ENCODE peak calls at places on chromosomes 12 and 14, in six cellular contexts. I is NCI-H774; N is non-pigmented ciliary epithelial cell; W is AG20443; M is lung; F is naive thymus-derived CD8-positive, alpha-beta T cell. S is an unnamed sample.

GRCh38 chr12:52971701-52972329 is 22.9 kb downstream of the KRT18 start:
- DNase-seq in I (no peak), N (no peak), W (peak), M (no peak), F (no peak), S (no peak)

GRCh38 chr12:113397497-113398197 is 6.0 kb downstream of the SDS start:
- DNase-seq in I (no peak), N (no peak), W (no peak), M (no peak), F (no peak), S (no peak)

GRCh38 chr14:90484291-90484690 is 87.5 kb downstream of the CALM1 start:
- DNase-seq in I (no peak), N (no peak), W (no peak), M (no peak), F (no peak), S (no peak)

GRCh38 chr12:89636054-89636775 is 72.4 kb downstream of the ATP2B1 start:
- DNase-seq in I (no peak), N (peak), W (peak), M (no peak), F (no peak), S (no peak)

GRCh38 chr12:27291862-27292261 is 40.8 kb upstream of the BMAL2 start:
- DNase-seq in I (no peak), N (no peak), W (no peak), M (no peak), F (no peak), S (no peak)

GRCh38 chr12:112584266-112584722 is 165.5 kb downstream of the PTPN11 start:
- DNase-seq in I (no peak), N (no peak), W (no peak), M (no peak), F (no peak), S (no peak)

GRCh38 chr12:83573676-83574075 is 887.0 kb downstream of the TMTC2 start:
- DNase-seq in I (no peak), N (peak), W (peak), M (no peak), F (no peak), S (no peak)

GRCh38 chr14:21846227-21846885 is 172.7 kb upstream of the OR4E1 start:
- DNase-seq in I (no peak), N (no peak), W (no peak), M (peak), F (peak), S (peak)

GRCh38 chr12:120474092-120474960 is 4.8 kb upstream of the SRSF9 start:
- DNase-seq in I (no peak), N (no peak), W (peak), M (no peak), F (no peak), S (no peak)

GRCh38 chr12:3727877-3728632 is 24.9 kb downstream of the CRACR2A start:
- DNase-seq in I (no peak), N (no peak), W (peak), M (no peak), F (peak), S (no peak)

GRCh38 chr12:52566847-52567291 is 6.8 kb downstream of the KRT74 start:
- DNase-seq in I (no peak), N (no peak), W (no peak), M (no peak), F (no peak), S (no peak)

GRCh38 chr14:21074398-21075272 is 4.5 kb downstream of the ARHGEF40 start:
- DNase-seq in I (no peak), N (no peak), W (no peak), M (no peak), F (no peak), S (no peak)

GRCh38 chr12:48788852-48789775 is at the start of gene ADCY6:
- DNase-seq in I (peak), N (no peak), W (peak), M (peak), F (no peak), S (no peak)

GRCh38 chr12:91732086-91732485 is 413.6 kb downstream of the BTG1 start:
- DNase-seq in I (no peak), N (peak), W (no peak), M (no peak), F (no peak), S (no peak)

GRCh38 chr14:29028973-29029582 is 262.5 kb downstream of the FOXG1 start:
- DNase-seq in I (no peak), N (no peak), W (no peak), M (no peak), F (no peak), S (no peak)

GRCh38 chr12:124828264-124829007 is 35.2 kb downstream of the SCARB1 start:
- DNase-seq in I (no peak), N (peak), W (peak), M (no peak), F (no peak), S (no peak)

GRCh38 chr12:117111386-117112267 is 12.4 kb upstream of the TESC start:
- DNase-seq in I (peak), N (no peak), W (no peak), M (no peak), F (no peak), S (no peak)

GRCh38 chr12:85627584-85627983 is 208.6 kb downstream of the RASSF9 start:
- DNase-seq in I (no peak), N (no peak), W (peak), M (no peak), F (no peak), S (no peak)

GRCh38 chr14:105330491-105330895 is 15.9 kb downstream of the PACS2 start:
- DNase-seq in I (no peak), N (no peak), W (peak), M (no peak), F (no peak), S (no peak)

GRCh38 chr12:69007166-69007857 is 74.3 kb upstream of the CPM start:
- DNase-seq in I (peak), N (no peak), W (peak), M (peak), F (no peak), S (no peak)

GRCh38 chr14:70665448-70666363 is 24.0 kb downstream of the TTC9 start:
- DNase-seq in I (peak), N (no peak), W (peak), M (peak), F (no peak), S (peak)

GRCh38 chr14:104971447-104972240 is 6.5 kb downstream of the AHNAK2 start:
- DNase-seq in I (no peak), N (no peak), W (no peak), M (no peak), F (no peak), S (no peak)

GRCh38 chr14:90831821-90832220 is 15.6 kb upstream of the TTC7B start:
- DNase-seq in I (no peak), N (no peak), W (no peak), M (no peak), F (no peak), S (no peak)